ENCODE peak calls at places on chromosome 3, in four cellular contexts. One of them, this sample, is unnamed.

GRCh38 chr3:8663177-8664061 is 18.8 kb upstream of the SSUH2 start:
- DNase-seq in AG04450: peak
- DNase-seq in sigmoid colon: no peak
- DNase-seq in left lung: no peak
- DNase-seq in this sample: no peak

GRCh38 chr3:129123314-129124060 is 1.9 kb upstream of the RAB43 start:
- DNase-seq in AG04450: no peak
- DNase-seq in sigmoid colon: no peak
- DNase-seq in left lung: no peak
- DNase-seq in this sample: peak

GRCh38 chr3:159482241-159483031 is 506.2 kb upstream of the IL12A start:
- DNase-seq in AG04450: no peak
- DNase-seq in sigmoid colon: no peak
- DNase-seq in left lung: no peak
- DNase-seq in this sample: peak

GRCh38 chr3:65914032-65914739 is 124.5 kb downstream of the MAGI1 start:
- DNase-seq in AG04450: no peak
- DNase-seq in sigmoid colon: no peak
- DNase-seq in left lung: no peak
- DNase-seq in this sample: no peak

GRCh38 chr3:58946875-58947274 is 103.0 kb downstream of the CFAP20DC start:
- DNase-seq in AG04450: no peak
- DNase-seq in sigmoid colon: no peak
- DNase-seq in left lung: no peak
- DNase-seq in this sample: no peak

GRCh38 chr3:17584066-17584465 is 158.4 kb downstream of the TBC1D5 start:
- DNase-seq in AG04450: no peak
- DNase-seq in sigmoid colon: no peak
- DNase-seq in left lung: no peak
- DNase-seq in this sample: no peak

GRCh38 chr3:30259730-30260129 is 346.7 kb upstream of the TGFBR2 start:
- DNase-seq in AG04450: no peak
- DNase-seq in sigmoid colon: no peak
- DNase-seq in left lung: no peak
- DNase-seq in this sample: no peak

GRCh38 chr3:141051641-141052569 is 758 bp downstream of the SPSB4 start:
- DNase-seq in AG04450: no peak
- DNase-seq in sigmoid colon: no peak
- DNase-seq in left lung: no peak
- DNase-seq in this sample: no peak

GRCh38 chr3:81352867-81353266 is 408.6 kb downstream of the GBE1 start:
- DNase-seq in AG04450: no peak
- DNase-seq in sigmoid colon: no peak
- DNase-seq in left lung: no peak
- DNase-seq in this sample: no peak

GRCh38 chr3:123618076-123618703 is 33.3 kb upstream of the HACD2 start:
- DNase-seq in AG04450: no peak
- DNase-seq in sigmoid colon: no peak
- DNase-seq in left lung: no peak
- DNase-seq in this sample: no peak

GRCh38 chr3:148319161-148319915 is 378.4 kb upstream of the AGTR1 start:
- DNase-seq in AG04450: peak
- DNase-seq in sigmoid colon: no peak
- DNase-seq in left lung: no peak
- DNase-seq in this sample: peak

GRCh38 chr3:64717872-64718613 is 30.2 kb upstream of the ADAMTS9 start:
- DNase-seq in AG04450: no peak
- DNase-seq in sigmoid colon: no peak
- DNase-seq in left lung: no peak
- DNase-seq in this sample: no peak

GRCh38 chr3:148600902-148601765 is 96.6 kb upstream of the AGTR1 start:
- DNase-seq in AG04450: no peak
- DNase-seq in sigmoid colon: no peak
- DNase-seq in left lung: no peak
- DNase-seq in this sample: no peak

GRCh38 chr3:139538733-139539132 is 809 bp downstream of the RBP1 start:
- DNase-seq in AG04450: no peak
- DNase-seq in sigmoid colon: peak
- DNase-seq in left lung: no peak
- DNase-seq in this sample: no peak

GRCh38 chr3:43262194-43262593 is 24.1 kb upstream of the SNRK start:
- DNase-seq in AG04450: no peak
- DNase-seq in sigmoid colon: no peak
- DNase-seq in left lung: no peak
- DNase-seq in this sample: no peak

GRCh38 chr3:183895296-183895695 is 10.6 kb upstream of the PARL start:
- DNase-seq in AG04450: peak
- DNase-seq in sigmoid colon: no peak
- DNase-seq in left lung: no peak
- DNase-seq in this sample: peak

GRCh38 chr3:20648294-20648693 is 462.3 kb upstream of the SGO1 start:
- DNase-seq in AG04450: peak
- DNase-seq in sigmoid colon: no peak
- DNase-seq in left lung: no peak
- DNase-seq in this sample: peak

GRCh38 chr3:36890261-36890660 is 54.6 kb downstream of the TRANK1 start:
- DNase-seq in AG04450: no peak
- DNase-seq in sigmoid colon: no peak
- DNase-seq in left lung: no peak
- DNase-seq in this sample: no peak

GRCh38 chr3:195204360-195205166 is 66.4 kb downstream of the XXYLT1 start:
- DNase-seq in AG04450: no peak
- DNase-seq in sigmoid colon: peak
- DNase-seq in left lung: peak
- DNase-seq in this sample: no peak

GRCh38 chr3:89025185-89025584 is 82.2 kb upstream of the EPHA3 start:
- DNase-seq in AG04450: no peak
- DNase-seq in sigmoid colon: no peak
- DNase-seq in left lung: no peak
- DNase-seq in this sample: peak

DNA sequence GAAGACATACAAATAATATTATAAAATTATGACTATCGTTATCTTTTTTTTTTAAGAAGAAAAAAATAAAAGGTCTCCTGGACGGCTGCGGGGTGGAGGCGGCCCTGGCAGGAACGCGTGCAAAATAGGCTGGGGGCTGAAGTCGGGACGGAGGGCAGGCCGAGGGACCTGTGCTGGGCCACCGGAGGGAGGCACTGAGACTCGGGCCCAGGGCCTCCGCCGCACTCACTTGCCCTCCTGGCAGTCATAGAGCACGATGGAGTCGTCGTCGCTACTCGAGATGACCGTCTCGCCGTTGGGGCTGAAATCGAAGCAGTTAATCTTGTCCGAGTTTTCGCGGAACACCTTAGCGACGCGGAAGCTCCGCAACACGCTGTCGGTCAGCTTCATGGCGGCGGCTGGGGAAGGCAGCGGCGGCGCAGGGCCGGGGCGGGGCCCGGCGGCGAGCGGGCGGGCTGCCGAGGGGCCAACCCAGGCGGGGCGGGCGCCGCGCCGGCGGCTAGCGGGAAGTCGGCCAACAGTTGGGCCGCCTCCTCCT is 408 bp downstream of the WDR82 start:
- DNase-seq in AG04450: no peak
- DNase-seq in sigmoid colon: peak
- DNase-seq in left lung: peak
- DNase-seq in this sample: peak
- TF ChIP-seq CTCF in AG04450: peak
- TF ChIP-seq CTCF in sigmoid colon: peak
- TF ChIP-seq CTCF in left lung: peak
- TF ChIP-seq CTCF in this sample: peak

GRCh38 chr3:13528217-13528801 is 20.6 kb upstream of the FBLN2 start:
- DNase-seq in AG04450: no peak
- DNase-seq in sigmoid colon: no peak
- DNase-seq in left lung: no peak
- DNase-seq in this sample: no peak
- TF ChIP-seq CTCF in AG04450: peak
- TF ChIP-seq CTCF in sigmoid colon: no peak
- TF ChIP-seq CTCF in left lung: peak
- TF ChIP-seq CTCF in this sample: peak

GRCh38 chr3:124620600-124621063 is 109.6 kb upstream of the UMPS start:
- DNase-seq in AG04450: no peak
- DNase-seq in sigmoid colon: no peak
- DNase-seq in left lung: no peak
- DNase-seq in this sample: no peak
- TF ChIP-seq CTCF in AG04450: no peak
- TF ChIP-seq CTCF in sigmoid colon: no peak
- TF ChIP-seq CTCF in left lung: no peak
- TF ChIP-seq CTCF in this sample: no peak

DNA sequence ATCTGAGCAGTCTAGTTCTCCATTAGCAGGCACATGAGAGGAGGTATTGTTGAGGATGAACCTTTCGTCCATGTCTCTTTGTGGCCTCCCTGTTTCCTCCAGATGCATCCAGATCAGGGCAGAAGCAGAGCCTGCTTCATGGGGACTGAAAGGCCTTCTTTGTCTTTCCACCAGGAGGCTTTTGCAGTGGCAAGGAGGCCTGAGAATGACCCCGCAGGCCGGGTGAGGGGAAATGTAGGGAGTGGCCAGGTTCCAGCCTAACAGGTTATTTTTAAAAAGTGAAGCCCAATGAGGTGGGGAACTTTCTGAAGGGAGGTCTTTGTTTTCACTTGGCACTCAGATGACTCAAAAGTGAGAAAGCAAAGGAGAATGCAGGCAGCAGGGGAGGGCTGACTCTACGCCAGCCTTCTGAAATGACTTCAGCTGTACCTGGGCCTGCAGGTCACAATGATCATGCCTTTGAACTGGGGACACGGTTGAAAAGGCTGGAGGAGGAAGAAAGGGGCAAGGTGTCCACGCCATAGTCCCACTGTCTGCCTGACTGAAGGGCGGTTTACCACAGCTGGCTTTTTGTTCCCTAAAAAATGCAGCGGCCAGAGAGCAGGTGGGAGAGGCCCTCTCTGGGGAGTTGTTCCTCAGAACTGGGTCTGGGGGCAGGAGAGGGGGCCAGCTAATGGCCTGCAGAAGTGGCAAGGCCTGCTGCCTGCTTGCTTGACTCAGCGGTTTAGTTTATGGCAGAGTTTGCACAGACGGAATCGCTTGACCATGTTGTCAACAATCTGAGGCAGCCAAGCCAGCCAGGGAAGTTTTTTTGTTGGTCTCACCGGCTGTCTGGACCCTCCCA is 28.7 kb downstream of the CMTM7 start:
- DNase-seq in AG04450: no peak
- DNase-seq in sigmoid colon: no peak
- DNase-seq in left lung: no peak
- DNase-seq in this sample: peak
- TF ChIP-seq CTCF in AG04450: peak
- TF ChIP-seq CTCF in sigmoid colon: no peak
- TF ChIP-seq CTCF in left lung: no peak
- TF ChIP-seq CTCF in this sample: peak

GRCh38 chr3:185172086-185173049 is 19.5 kb upstream of the C3orf70 start:
- DNase-seq in AG04450: no peak
- DNase-seq in sigmoid colon: no peak
- DNase-seq in left lung: no peak
- DNase-seq in this sample: no peak
- TF ChIP-seq CTCF in AG04450: no peak
- TF ChIP-seq CTCF in sigmoid colon: no peak
- TF ChIP-seq CTCF in left lung: no peak
- TF ChIP-seq CTCF in this sample: no peak

GRCh38 chr3:111621535-111621934 is 26.4 kb upstream of the ZBED2 start:
- DNase-seq in AG04450: no peak
- DNase-seq in sigmoid colon: no peak
- DNase-seq in left lung: no peak
- DNase-seq in this sample: no peak
- TF ChIP-seq CTCF in AG04450: peak
- TF ChIP-seq CTCF in sigmoid colon: no peak
- TF ChIP-seq CTCF in left lung: peak
- TF ChIP-seq CTCF in this sample: peak

GRCh38 chr3:79538-79937 is 117.0 kb upstream of the CHL1 start:
- DNase-seq in AG04450: no peak
- DNase-seq in sigmoid colon: no peak
- DNase-seq in left lung: no peak
- DNase-seq in this sample: no peak
- TF ChIP-seq CTCF in AG04450: no peak
- TF ChIP-seq CTCF in sigmoid colon: no peak
- TF ChIP-seq CTCF in left lung: no peak
- TF ChIP-seq CTCF in this sample: no peak

DNA sequence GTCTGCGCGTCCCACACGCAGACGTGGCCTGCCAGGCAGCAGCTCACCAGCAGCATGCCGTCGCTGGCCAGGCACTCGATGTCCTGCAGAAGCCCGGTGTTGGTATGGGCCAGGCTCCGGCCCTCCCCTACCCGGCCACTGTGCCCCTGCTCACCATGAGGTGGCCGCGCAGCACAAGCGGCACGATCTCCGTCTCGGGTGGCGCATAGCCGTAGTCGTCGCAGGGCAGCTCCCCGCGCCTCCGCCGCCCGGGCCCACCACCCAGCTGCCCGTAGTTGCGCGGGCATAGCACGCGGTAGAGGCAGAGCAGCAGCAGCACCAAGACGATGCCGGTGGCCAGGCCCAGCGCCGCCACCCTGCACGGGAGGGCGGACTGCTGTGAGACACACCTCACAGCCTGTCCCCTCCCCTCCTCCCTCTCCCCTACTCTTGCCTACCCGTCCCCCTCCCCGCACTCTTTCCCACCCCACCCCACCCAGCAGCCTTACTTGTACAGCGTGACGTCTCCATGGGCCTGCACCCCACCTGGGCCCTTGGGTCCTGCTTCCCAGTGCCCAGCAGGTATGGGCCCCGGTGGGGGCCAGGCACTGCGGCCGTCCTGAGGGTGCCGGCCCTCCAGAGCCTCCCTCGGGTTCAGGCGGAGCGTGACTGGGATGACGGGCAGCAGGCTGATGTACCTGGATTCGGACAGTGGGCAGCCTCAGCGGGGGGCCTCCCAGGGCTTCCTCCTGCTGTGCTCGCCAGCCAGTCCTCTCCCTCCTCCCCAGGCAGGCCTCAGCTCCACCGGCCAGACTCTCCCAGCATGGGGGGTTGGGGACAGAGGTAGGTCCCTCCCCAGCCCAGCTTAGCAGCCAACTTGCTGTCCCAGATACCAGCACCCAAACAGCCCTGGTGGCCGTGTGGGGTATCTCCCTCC is 37.6 kb downstream of the PTPN23 start:
- DNase-seq in AG04450: no peak
- DNase-seq in sigmoid colon: no peak
- DNase-seq in left lung: peak
- DNase-seq in this sample: no peak
- TF ChIP-seq CTCF in AG04450: peak
- TF ChIP-seq CTCF in sigmoid colon: no peak
- TF ChIP-seq CTCF in left lung: no peak
- TF ChIP-seq CTCF in this sample: no peak

DNA sequence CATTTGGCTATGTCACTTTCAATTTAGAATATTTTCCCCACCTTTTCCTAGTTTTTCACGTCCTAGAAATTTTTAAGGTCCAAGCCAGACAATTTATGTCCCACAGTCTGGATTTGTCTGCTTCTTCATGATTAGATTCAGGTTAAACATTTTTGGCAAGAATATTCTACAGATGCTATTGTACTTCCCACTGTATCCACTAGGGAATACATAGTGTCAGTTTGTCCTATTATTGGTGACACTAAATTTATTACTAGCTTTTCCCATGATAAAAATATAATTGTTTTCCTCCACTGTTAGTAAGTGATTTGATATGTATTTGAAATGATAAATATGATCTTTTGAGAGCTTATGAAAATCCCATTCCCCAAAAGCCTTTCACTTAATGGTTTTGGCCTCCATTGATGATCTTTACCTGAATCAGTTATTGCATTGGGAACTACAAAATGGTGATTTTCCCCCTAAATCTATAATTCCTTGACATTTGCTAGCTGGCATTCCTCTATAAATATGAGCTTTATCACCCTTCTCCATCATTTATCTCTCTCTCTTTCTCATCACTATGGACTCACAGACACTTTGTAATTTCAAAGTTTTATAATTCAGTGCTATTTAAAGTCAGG is 8.3 kb downstream of the ARL14 start:
- DNase-seq in AG04450: no peak
- DNase-seq in sigmoid colon: no peak
- DNase-seq in left lung: no peak
- DNase-seq in this sample: no peak
- TF ChIP-seq CTCF in AG04450: peak
- TF ChIP-seq CTCF in sigmoid colon: no peak
- TF ChIP-seq CTCF in left lung: peak
- TF ChIP-seq CTCF in this sample: peak